ENCODE peak calls at places on chromosomes 16 and 17, in four cellular contexts. W is Peyer's patch, F is ascending aorta, Q is fibroblast of lung. I is an unnamed sample.

GRCh38 chr17:29124135-29124930 is 55.9 kb downstream of the MYO18A start:
- DNase-seq in F (no peak), Q (peak), W (peak), I (no peak)

GRCh38 chr16:27520982-27521673 is 28.6 kb downstream of the GTF3C1 start:
- DNase-seq in Q (peak), W (no peak), F (no peak), I (peak)

GRCh38 chr17:31279401-31279800 is 17.6 kb downstream of the OMG start:
- DNase-seq in W (no peak), Q (no peak), F (no peak), I (no peak)

GRCh38 chr17:41334385-41334784 is 16.2 kb downstream of the KRT33A start:
- DNase-seq in F (no peak), Q (no peak), W (no peak), I (no peak)

GRCh38 chr16:72481419-72481818 is 309.5 kb upstream of the PMFBP1 start:
- DNase-seq in Q (peak), F (no peak), W (no peak), I (no peak)

GRCh38 chr17:78423961-78424747 is 45.7 kb downstream of the PGS1 start:
- DNase-seq in F (no peak), Q (no peak), W (no peak), I (no peak)

GRCh38 chr17:32551186-32551955 is 64.6 kb downstream of the CDK5R1 start:
- DNase-seq in F (no peak), Q (peak), W (no peak), I (no peak)

GRCh38 chr16:19691161-19691850 is 26.7 kb downstream of the KNOP1 start:
- DNase-seq in F (no peak), Q (no peak), W (no peak), I (no peak)

GRCh38 chr17:37650419-37651003 is 7.3 kb upstream of the DDX52 start:
- DNase-seq in F (no peak), Q (peak), W (no peak), I (no peak)

GRCh38 chr17:75831032-75831567 is 13.1 kb downstream of the UNC13D start:
- DNase-seq in Q (no peak), W (no peak), F (no peak), I (no peak)

GRCh38 chr16:6856578-6856977 is 476.1 kb upstream of the RBFOX1 start:
- DNase-seq in F (no peak), W (no peak), Q (no peak), I (no peak)

GRCh38 chr17:64498308-64499203 is 1.7 kb upstream of the POLG2 start:
- DNase-seq in Q (no peak), W (no peak), F (no peak), I (no peak)

GRCh38 chr16:30368122-30368791 is 2.0 kb downstream of the TBC1D10B start:
- DNase-seq in W (no peak), F (no peak), Q (peak), I (no peak)

GRCh38 chr17:72381597-72382397 is 261.0 kb downstream of the SOX9 start:
- DNase-seq in F (no peak), W (no peak), Q (no peak), I (no peak)

GRCh38 chr17:4513113-4514032 is 14.7 kb downstream of the SPNS2 start:
- DNase-seq in Q (no peak), W (no peak), F (no peak), I (no peak)

GRCh38 chr17:4514779-4515178 is 16.1 kb downstream of the SPNS2 start:
- DNase-seq in F (no peak), Q (no peak), W (no peak), I (no peak)

GRCh38 chr17:4515501-4515900 is 16.8 kb downstream of the SPNS2 start:
- DNase-seq in W (no peak), Q (no peak), F (no peak), I (no peak)

GRCh38 chr17:4512156-4513112 is 13.8 kb downstream of the SPNS2 start:
- DNase-seq in F (no peak), W (no peak), Q (no peak), I (no peak)

GRCh38 chr17:4514206-4514605 is 15.5 kb downstream of the SPNS2 start:
- DNase-seq in W (no peak), Q (no peak), F (no peak), I (no peak)
- H3K27ac ChIP-seq in W (no peak), Q (no peak), F (peak), I (no peak)

GRCh38 chr17:45847747-45848146 is 3.1 kb downstream of the SPPL2C start:
- DNase-seq in Q (no peak), W (no peak), F (no peak), I (no peak)
- H3K27ac ChIP-seq in Q (no peak), W (no peak), F (no peak), I (no peak)

GRCh38 chr17:36048061-36048460 is 16.0 kb upstream of the CCL18 start:
- DNase-seq in Q (no peak), W (no peak), F (no peak), I (no peak)

GRCh38 chr17:36049643-36050042 is 14.4 kb upstream of the CCL18 start:
- DNase-seq in F (no peak), W (no peak), Q (no peak), I (no peak)
- H3K27ac ChIP-seq in F (no peak), W (no peak), Q (no peak), I (no peak)

GRCh38 chr17:409308-409847 is 56.8 kb upstream of the RPH3AL start:
- DNase-seq in W (no peak), F (no peak), Q (no peak), I (no peak)

GRCh38 chr17:410674-411401 is 58.2 kb upstream of the RPH3AL start:
- DNase-seq in Q (peak), F (no peak), W (no peak), I (no peak)

GRCh38 chr17:412211-413015 is 59.8 kb upstream of the RPH3AL start:
- DNase-seq in W (no peak), Q (peak), F (no peak), I (no peak)

GRCh38 chr17:411416-412120 is 59.0 kb upstream of the RPH3AL start:
- DNase-seq in Q (no peak), W (no peak), F (no peak), I (no peak)

GRCh38 chr17:409848-410673 is 57.5 kb upstream of the RPH3AL start:
- DNase-seq in Q (peak), W (peak), F (peak), I (peak)
- H3K27ac ChIP-seq in Q (peak), W (peak), F (peak), I (no peak)

DNA sequence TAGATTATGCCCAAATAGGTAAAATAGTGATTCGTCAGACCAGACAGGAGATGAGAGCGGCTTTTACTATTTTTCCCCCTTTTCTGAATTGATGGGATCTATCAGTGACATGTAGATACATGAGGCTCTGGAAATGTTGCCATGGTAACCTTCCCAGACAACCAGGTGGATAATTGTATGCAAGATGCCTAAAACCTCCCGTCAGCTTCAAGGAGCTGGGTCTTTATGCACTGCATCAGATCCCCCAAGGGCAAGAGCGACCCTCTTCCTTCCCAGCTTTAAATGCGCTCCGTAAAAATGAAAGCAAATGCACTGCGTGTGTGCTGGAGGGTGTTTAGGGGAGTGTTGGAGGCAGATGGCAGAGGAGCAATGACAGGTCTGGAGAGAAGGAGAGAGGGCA is 461.9 kb upstream of the HSBP1 start:
- DNase-seq in Q (no peak), F (no peak), W (no peak), I (no peak)
- H3K27ac ChIP-seq in Q (no peak), F (no peak), W (no peak), I (no peak)

GRCh38 chr16:12144355-12144754 is 167.8 kb downstream of the SNX29 start:
- DNase-seq in Q (no peak), W (no peak), F (no peak), I (no peak)
- H3K27ac ChIP-seq in Q (no peak), W (no peak), F (no peak), I (no peak)

DNA sequence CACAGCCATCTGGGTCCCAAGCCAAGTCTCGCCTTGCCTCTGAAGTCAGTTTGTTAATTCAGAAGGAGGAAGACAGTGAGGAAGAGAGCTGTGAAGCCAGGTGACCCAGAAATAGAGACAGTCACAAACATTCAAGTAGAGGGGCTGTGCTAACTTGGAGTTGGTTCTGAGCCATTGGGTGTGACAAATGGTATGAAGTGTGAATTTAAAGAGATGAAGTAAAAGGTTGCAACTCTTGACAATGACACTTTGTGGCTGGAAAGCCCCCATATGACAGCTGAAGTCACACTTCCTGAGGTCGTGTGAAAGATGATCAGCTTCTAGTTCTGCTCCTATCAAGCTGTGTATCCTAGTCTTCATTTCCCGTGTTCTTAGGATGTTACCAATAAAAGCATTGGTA is 120.3 kb upstream of the GOT2 start:
- DNase-seq in Q (no peak), F (no peak), W (no peak), I (no peak)
- H3K27ac ChIP-seq in Q (no peak), F (no peak), W (no peak), I (no peak)

GRCh38 chr17:42428141-42428944 is 5.3 kb upstream of the CAVIN1 start:
- DNase-seq in Q (peak), F (no peak), W (no peak), I (peak)

GRCh38 chr17:42423766-42424165 is 710 bp upstream of the CAVIN1 start:
- DNase-seq in F (no peak), Q (no peak), W (no peak), I (no peak)

GRCh38 chr17:42422412-42422957 is 571 bp downstream of the CAVIN1 start:
- DNase-seq in W (peak), F (no peak), Q (peak), I (no peak)

GRCh38 chr17:42422958-42423712 is at the start of gene CAVIN1:
- DNase-seq in Q (peak), F (peak), W (peak), I (peak)

GRCh38 chr17:42424991-42425610 is 2.0 kb upstream of the CAVIN1 start:
- DNase-seq in W (no peak), F (no peak), Q (peak), I (no peak)
- H3K27ac ChIP-seq in W (no peak), F (peak), Q (no peak), I (no peak)

DNA sequence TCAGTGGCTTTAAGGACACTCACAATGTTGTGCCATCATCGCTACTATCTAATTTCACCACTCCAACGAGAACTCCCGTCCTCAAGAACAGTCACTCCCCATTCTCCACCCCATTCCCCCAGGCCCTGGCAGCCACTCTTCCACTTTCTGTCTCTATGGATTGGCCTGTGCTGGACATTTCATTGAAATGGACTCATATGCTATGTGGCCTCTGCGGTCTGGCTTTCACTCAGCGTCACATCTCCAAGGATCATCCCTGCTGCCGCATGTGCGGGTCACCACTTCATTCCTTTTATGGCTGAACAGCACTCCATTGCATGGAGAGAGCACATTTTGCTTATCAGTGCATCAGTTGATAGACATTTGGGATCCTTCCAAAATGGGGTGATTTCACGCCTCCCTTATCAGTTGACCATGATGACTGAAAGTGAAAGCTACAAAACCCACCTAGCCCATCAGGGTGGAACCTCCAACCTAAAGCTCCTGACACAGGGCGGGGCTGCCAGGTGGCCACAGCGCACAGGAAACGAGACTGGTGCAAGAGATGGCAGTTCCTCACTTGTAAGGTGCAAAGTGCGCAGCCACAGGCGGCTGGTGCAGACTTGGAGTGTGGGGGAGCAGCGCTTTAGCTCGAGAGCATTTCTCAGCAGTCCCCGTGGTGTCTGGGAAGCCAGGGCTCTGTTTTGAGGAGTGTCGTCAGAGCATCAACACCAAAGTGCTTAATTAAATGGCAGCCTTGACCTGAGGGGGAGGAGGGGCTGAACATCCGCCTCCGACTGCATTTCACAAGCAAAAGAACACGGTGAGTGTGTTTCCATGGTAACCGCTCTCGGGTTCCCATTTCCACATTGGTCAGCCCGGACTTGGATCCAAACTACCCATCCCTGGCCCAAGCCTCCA is 23.8 kb downstream of the COTL1 start:
- DNase-seq in W (peak), Q (peak), F (peak), I (no peak)
- H3K27ac ChIP-seq in W (peak), Q (no peak), F (no peak), I (no peak)